ENCODE peak calls at places on chromosomes 5 and 9, in four cellular contexts. K is HepG2, H is GM12878, Q is K562. T is an unnamed sample.

GRCh38 chr5:91378683-91379601 is 4.2 kb downstream of the ARRDC3 start:
- DNase-seq in K (no peak), H (no peak), Q (no peak), T (no peak)

GRCh38 chr9:133088146-133088750 is 26.5 kb downstream of the CEL start:
- DNase-seq in K (no peak), H (no peak), Q (no peak), T (no peak)

GRCh38 chr9:83622814-83623633 is at the start of gene IDNK:
- DNase-seq in K (peak; percentile 67), H (no peak), Q (peak; percentile 47), T (peak; percentile 49)

GRCh38 chr9:121686930-121687541 is 35.6 kb downstream of the DAB2IP start:
- DNase-seq in K (peak; percentile 63), H (peak; percentile 8), Q (peak; percentile 72), T (peak; percentile 71)

GRCh38 chr9:126081746-126082145 is 244.9 kb upstream of the MVB12B start:
- DNase-seq in K (no peak), H (no peak), Q (no peak), T (no peak)

GRCh38 chr9:86500667-86501435 is 146.6 kb upstream of the TUT7 start:
- DNase-seq in K (no peak), H (no peak), Q (no peak), T (no peak)

GRCh38 chr9:37333288-37333687 is 89.2 kb upstream of the GRHPR start:
- DNase-seq in K (no peak), H (no peak), Q (peak; percentile 35), T (no peak)

GRCh38 chr5:169873642-169874041 is 106.7 kb downstream of the INSYN2B start:
- DNase-seq in K (no peak), H (no peak), Q (no peak), T (no peak)

GRCh38 chr5:108521841-108522506 is 140.1 kb upstream of the FBXL17 start:
- DNase-seq in K (peak; percentile 53), H (peak; percentile 57), Q (peak; percentile 51), T (peak; percentile 18)

GRCh38 chr9:119917175-119917574 is 547.9 kb upstream of the BRINP1 start:
- DNase-seq in K (no peak), H (no peak), Q (no peak), T (no peak)

GRCh38 chr9:34664281-34665108 is 2.0 kb upstream of the CCL27 start:
- DNase-seq in K (peak; percentile 67), H (no peak), Q (peak; percentile 70), T (peak; percentile 94)

GRCh38 chr9:34334337-34334824 is 5.0 kb downstream of the NUDT2 start:
- DNase-seq in K (peak; percentile 89), H (no peak), Q (no peak), T (no peak)

GRCh38 chr9:114349713-114350480 is 20.2 kb downstream of the ORM2 start:
- DNase-seq in K (no peak), H (no peak), Q (no peak), T (no peak)

GRCh38 chr5:176780951-176781350 is 29.4 kb upstream of the UNC5A start:
- DNase-seq in K (peak; percentile 27), H (no peak), Q (no peak), T (no peak)

GRCh38 chr5:39427225-39427624 is 2.4 kb upstream of the DAB2 start:
- DNase-seq in K (no peak), H (no peak), Q (no peak), T (no peak)

GRCh38 chr5:131630963-131631350 is 4.1 kb downstream of the RAPGEF6 start:
- DNase-seq in K (no peak), H (no peak), Q (no peak), T (no peak)

GRCh38 chr9:77712533-77713130 is 64.5 kb upstream of the GNA14 start:
- DNase-seq in K (peak; percentile 20), H (no peak), Q (no peak), T (peak; percentile 17)

GRCh38 chr5:81192351-81192750 is 40.8 kb upstream of the CKMT2 start:
- DNase-seq in K (no peak), H (no peak), Q (no peak), T (no peak)

GRCh38 chr5:43410414-43410813 is 1.8 kb downstream of the CCL28 start:
- DNase-seq in K (no peak), H (no peak), Q (no peak), T (no peak)

GRCh38 chr5:62614355-62614754 is 35.7 kb downstream of the LRRC70 start:
- DNase-seq in K (no peak), H (no peak), Q (no peak), T (no peak)

GRCh38 chr9:13330396-13331004 is 51.0 kb upstream of the MPDZ start:
- DNase-seq in K (no peak), H (no peak), Q (no peak), T (no peak)

GRCh38 chr5:171571663-171572062 is 152.2 kb downstream of the FGF18 start:
- DNase-seq in K (no peak), H (no peak), Q (no peak), T (no peak)

GRCh38 chr5:124747770-124748686 is 1.6 kb upstream of the ZNF608 start:
- DNase-seq in K (no peak), H (peak; percentile 67), Q (no peak), T (peak; percentile 16)

GRCh38 chr5:171667341-171668096 is 118.1 kb upstream of the SMIM23 start:
- DNase-seq in K (no peak), H (no peak), Q (no peak), T (no peak)

GRCh38 chr5:72380491-72381274 is 60.5 kb downstream of the PTCD2 start:
- DNase-seq in K (no peak), H (no peak), Q (no peak), T (no peak)

GRCh38 chr5:129670944-129671343 is 77.0 kb upstream of the MINAR2 start:
- DNase-seq in K (no peak), H (no peak), Q (no peak), T (no peak)

GRCh38 chr9:23855885-23856284 is 29.8 kb upstream of the ELAVL2 start:
- DNase-seq in K (no peak), H (no peak), Q (no peak), T (no peak)

GRCh38 chr5:159878988-159879471 is 37.3 kb upstream of the ADRA1B start:
- DNase-seq in K (peak; percentile 27), H (no peak), Q (peak; percentile 23), T (peak; percentile 71)

GRCh38 chr5:151038801-151039238 is 18.4 kb downstream of the GPX3 start:
- DNase-seq in K (no peak), H (no peak), Q (no peak), T (no peak)

GRCh38 chr5:672329-673139 is 20.6 kb downstream of the TPPP start:
- DNase-seq in K (peak; percentile 82), H (no peak), Q (no peak), T (peak; percentile 79)

GRCh38 chr5:5278815-5279381 is 138.8 kb downstream of the ADAMTS16 start:
- DNase-seq in K (no peak), H (no peak), Q (no peak), T (no peak)

GRCh38 chr9:86519216-86519615 is 165.0 kb upstream of the TUT7 start:
- DNase-seq in K (no peak), H (no peak), Q (no peak), T (no peak)

GRCh38 chr9:99835581-99835980 is 13.9 kb downstream of the NR4A3 start:
- DNase-seq in K (no peak), H (no peak), Q (no peak), T (no peak)

GRCh38 chr9:99833735-99834134 is 12.1 kb downstream of the NR4A3 start:
- DNase-seq in K (no peak), H (no peak), Q (no peak), T (no peak)

GRCh38 chr9:99832558-99832864 is 10.8 kb downstream of the NR4A3 start:
- DNase-seq in K (no peak), H (no peak), Q (no peak), T (no peak)

GRCh38 chr9:99834474-99834873 is 12.8 kb downstream of the NR4A3 start:
- DNase-seq in K (no peak), H (no peak), Q (no peak), T (no peak)

DNA sequence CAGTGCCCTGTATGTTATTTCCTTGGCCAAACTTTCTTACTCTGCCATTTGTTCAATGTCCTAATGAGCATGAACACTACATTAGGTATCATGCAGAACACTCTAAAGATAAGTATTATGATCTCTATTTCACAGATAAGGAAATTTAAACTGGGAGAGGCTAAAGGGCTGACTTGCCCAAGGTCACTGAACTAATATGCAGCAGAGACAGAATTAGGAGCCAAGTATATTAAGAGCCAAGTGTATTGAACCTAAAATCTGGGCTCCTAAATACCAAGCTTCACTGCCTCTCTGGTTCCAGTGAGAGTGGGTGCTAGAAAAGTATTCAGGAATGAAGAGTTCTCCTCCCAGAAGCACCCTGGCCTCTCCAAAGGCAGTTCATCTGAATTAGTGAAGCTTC is 13.5 kb downstream of the NR4A3 start:
- DNase-seq in K (no peak), H (no peak), Q (no peak), T (no peak)
- TF ChIP-seq JUNB in K (no peak), H (no peak), Q (no peak), T (no peak)

DNA sequence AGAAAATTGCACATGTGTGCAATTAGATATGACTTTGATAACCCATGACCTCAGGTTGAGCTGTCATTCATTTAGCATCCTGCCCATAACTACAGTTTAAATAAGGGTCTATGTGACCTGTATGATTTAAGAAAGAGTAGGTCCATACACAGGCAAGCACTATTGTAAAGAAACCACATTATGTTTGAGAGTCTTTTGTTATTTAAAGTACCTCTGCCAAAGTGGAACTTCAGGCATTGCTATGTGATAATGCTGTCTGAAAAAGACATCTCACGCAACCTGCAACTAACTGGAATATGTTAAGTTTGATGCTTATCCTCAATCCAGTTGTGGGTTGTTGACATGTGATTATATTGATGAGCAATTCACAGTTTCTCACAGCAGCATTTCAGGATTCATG is 317.0 kb downstream of the TMEM161B start:
- DNase-seq in K (no peak), H (no peak), Q (no peak), T (no peak)
- TF ChIP-seq USF2 in K (no peak), H (no peak), Q (no peak), T (no peak)

DNA sequence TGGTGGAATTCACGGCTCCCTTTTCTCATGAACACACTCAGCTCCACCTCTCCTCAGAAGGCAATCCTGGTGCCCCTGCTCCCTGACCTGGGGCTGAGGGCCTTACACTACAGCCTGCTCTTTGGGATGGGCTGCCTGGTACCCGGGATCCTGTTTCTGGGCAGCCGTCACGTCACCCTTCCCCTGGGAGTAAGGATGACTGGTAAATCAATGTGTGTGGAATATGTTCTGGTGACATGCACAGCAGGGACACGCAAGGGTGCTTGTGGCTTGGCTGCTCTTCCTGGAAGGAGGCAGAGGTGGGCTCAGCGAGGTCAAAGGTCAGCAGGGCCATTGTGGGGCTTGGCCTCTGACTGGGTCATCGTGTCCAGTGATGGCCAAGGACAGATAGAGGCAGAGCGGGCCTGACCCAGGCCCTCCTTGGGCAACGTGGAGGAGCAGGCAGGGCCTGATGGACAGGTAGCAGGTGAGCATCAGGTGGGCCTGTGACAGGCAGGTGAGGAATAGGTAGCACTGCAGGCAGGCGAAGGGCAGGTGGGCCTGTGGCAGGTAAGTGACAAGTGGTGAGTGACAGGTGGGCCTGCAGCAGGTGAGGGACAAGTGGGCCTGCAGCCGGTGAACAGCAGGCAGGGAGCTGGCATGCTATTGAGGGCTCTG is 399.4 kb upstream of the IRX4 start:
- DNase-seq in K (no peak), H (no peak), Q (no peak), T (no peak)
- H3K9me3 ChIP-seq in K (no peaks in the 10 kb centered on the region), H (no peaks in the 10 kb centered on the region), Q (no peaks in the 10 kb centered on the region), T (no peaks in the 10 kb centered on the region)

GRCh38 chr9:93956183-93956784 is 1.1 kb upstream of the BARX1 start:
- DNase-seq in K (no peak), H (no peak), Q (no peak), T (no peak)

GRCh38 chr9:93952784-93953491 is 2.2 kb downstream of the BARX1 start:
- DNase-seq in K (no peak), H (no peak), Q (no peak), T (no peak)

GRCh38 chr9:93953492-93954435 is 1.4 kb downstream of the BARX1 start:
- DNase-seq in K (no peak), H (no peak), Q (no peak), T (no peak)

GRCh38 chr9:93954436-93955355 is at the start of gene BARX1:
- DNase-seq in K (no peak), H (no peak), Q (no peak), T (no peak)

GRCh38 chr9:93955356-93956182 is 414 bp upstream of the BARX1 start:
- DNase-seq in K (no peak), H (no peak), Q (no peak), T (peak; percentile 75)
- TF ChIP-seq JUNB in K (no peak), H (no peak), Q (no peak), T (no peak)